ENCODE peak calls at places on chromosomes 7 and 10, in six cellular contexts. I, X, F, C, D and P are unnamed samples.

GRCh38 chr7:139915864-139916716 is 87.0 kb downstream of the TBXAS1 start:
- DNase-seq in X (no peak), I (peak; percentile 55), C (no peak), F (peak; percentile 96), D (peak; percentile 93), P (peak; percentile 94)

GRCh38 chr10:33801705-33802104 is 467.2 kb upstream of the NRP1 start:
- DNase-seq in D (no peak), C (no peak), I (no peak), F (peak; percentile 21), X (no peak), P (no peak)

GRCh38 chr7:127904706-127905056 is 126.6 kb downstream of the LRRC4 start:
- DNase-seq in I (no peak), X (no peak), D (no peak), C (no peak), F (no peak), P (peak; percentile 30)

GRCh38 chr7:123782071-123782798 is 33.4 kb upstream of the WASL start:
- DNase-seq in C (no peak), X (no peak), F (no peak), I (no peak), D (no peak), P (no peak)

GRCh38 chr7:53426145-53426750 is 390.8 kb downstream of the POM121L12 start:
- DNase-seq in I (no peak), C (no peak), F (no peak), D (no peak), X (no peak), P (no peak)

GRCh38 chr10:81179805-81180452 is 642.2 kb downstream of the SH2D4B start:
- DNase-seq in F (no peak), I (no peak), D (no peak), C (peak; percentile 28), X (no peak), P (no peak)

GRCh38 chr7:129958643-129959479 is 6.1 kb upstream of the UBE2H start:
- DNase-seq in I (no peak), F (peak; percentile 38), C (no peak), X (no peak), D (peak; percentile 30), P (peak; percentile 86)

GRCh38 chr7:92808006-92808405 is 28.4 kb downstream of the CDK6 start:
- DNase-seq in I (no peak), D (peak; percentile 47), F (no peak), X (no peak), C (no peak), P (peak; percentile 70)

GRCh38 chr7:117402109-117402508 is 25.2 kb downstream of the ASZ1 start:
- DNase-seq in F (no peak), C (no peak), I (no peak), D (no peak), X (peak; percentile 3), P (peak; percentile 24)

GRCh38 chr7:132422502-132423101 is 153.7 kb downstream of the PLXNA4 start:
- DNase-seq in X (no peak), F (no peak), D (no peak), I (no peak), C (no peak), P (no peak)

GRCh38 chr7:155166108-155166507 is 96.0 kb downstream of the HTR5A start:
- DNase-seq in F (no peak), X (no peak), D (no peak), C (no peak), I (no peak), P (peak; percentile 16)

GRCh38 chr10:20890491-20891337 is 6.4 kb downstream of the NEBL start:
- DNase-seq in I (no peak), C (no peak), D (no peak), F (peak; percentile 36), X (no peak), P (no peak)

GRCh38 chr10:63166742-63167258 is 33.7 kb downstream of the NRBF2 start:
- DNase-seq in X (no peak), D (peak; percentile 72), F (peak; percentile 43), C (peak; percentile 49), I (no peak), P (peak; percentile 89)

GRCh38 chr7:40297741-40298311 is 163.0 kb downstream of the SUGCT start:
- DNase-seq in F (no peak), X (no peak), C (no peak), D (peak; percentile 58), I (no peak), P (peak; percentile 54)

GRCh38 chr7:50664461-50664922 is 99.3 kb upstream of the DDC start:
- DNase-seq in D (peak; percentile 24), X (no peak), F (no peak), I (peak; percentile 41), C (no peak), P (peak; percentile 47)

GRCh38 chr10:104036518-104037260 is 49.0 kb downstream of the COL17A1 start:
- DNase-seq in I (no peak), X (no peak), D (no peak), F (no peak), C (no peak), P (no peak)

GRCh38 chr7:337567-337951 is 47.6 kb downstream of the FOXL3 start:
- DNase-seq in I (no peak), D (no peak), F (no peak), X (no peak), C (no peak), P (no peak)

GRCh38 chr7:50475340-50475739 is 25.2 kb upstream of the FIGNL1 start:
- DNase-seq in C (no peak), X (no peak), I (no peak), F (no peak), D (no peak), P (no peak)

GRCh38 chr7:128160296-128160695 is 80.8 kb upstream of the LEP start:
- DNase-seq in F (no peak), X (no peak), I (no peak), D (no peak), C (no peak), P (no peak)

GRCh38 chr7:10121641-10122040 is 852.0 kb upstream of the PHF14 start:
- DNase-seq in F (no peak), I (no peak), X (no peak), D (no peak), C (no peak), P (no peak)

GRCh38 chr10:71244638-71245419 is 32.5 kb downstream of the UNC5B start:
- DNase-seq in I (no peak), D (peak; percentile 94), F (peak; percentile 85), X (no peak), C (no peak), P (peak; percentile 96)

GRCh38 chr7:133807610-133808543 is 319.3 kb upstream of the LRGUK start:
- DNase-seq in I (no peak), X (no peak), F (no peak), D (no peak), C (no peak), P (no peak)

GRCh38 chr10:46309511-46310142 is 22.8 kb downstream of the ANTXRL start:
- DNase-seq in I (no peak), X (no peak), D (no peak), C (no peak), F (no peak), P (no peak)

GRCh38 chr10:84291389-84291788 is 37.0 kb upstream of the CCSER2 start:
- DNase-seq in I (no peak), F (peak; percentile 30), X (no peak), D (peak; percentile 35), C (peak; percentile 39), P (peak; percentile 75)

GRCh38 chr7:32477649-32477980 is 12.6 kb downstream of the LSM5 start:
- DNase-seq in C (no peak), X (no peak), F (no peak), D (no peak), I (no peak), P (no peak)

GRCh38 chr7:50814166-50814565 is 31.5 kb upstream of the GRB10 start:
- DNase-seq in F (no peak), D (no peak), I (no peak), C (no peak), X (no peak), P (no peak)

GRCh38 chr7:116953727-116954442 is 584 bp downstream of the ST7 start:
- DNase-seq in D (peak; percentile 86), F (peak; percentile 51), I (peak; percentile 28), X (peak; percentile 64), C (peak; percentile 65), P (peak; percentile 85)

GRCh38 chr7:26153823-26154783 is 2.1 kb downstream of the NFE2L3 start:
- DNase-seq in C (no peak), I (no peak), D (no peak), F (no peak), X (peak; percentile 83), P (no peak)

GRCh38 chr7:135790371-135790977 is 41.9 kb upstream of the FAM180A start:
- DNase-seq in D (no peak), C (no peak), F (no peak), X (no peak), I (no peak), P (no peak)

GRCh38 chr10:15856328-15857000 is 3.8 kb downstream of the MINDY3 start:
- DNase-seq in C (peak; percentile 40), F (no peak), D (no peak), I (no peak), X (no peak), P (peak; percentile 21)

GRCh38 chr7:84975586-84976185 is 211.2 kb downstream of the SEMA3D start:
- DNase-seq in D (no peak), X (no peak), C (no peak), F (no peak), I (no peak), P (peak; percentile 9)